ENCODE peak calls at places on chromosomes 2 and 18, in four cellular contexts. X, P, Y and W are unnamed samples.

GRCh38 chr2:182824759-182825143 is 41.7 kb downstream of the FRZB start:
- DNase-seq in X (no peak), P (no peak), Y (no peak), W (no peak)

GRCh38 chr2:203892207-203892606 is 24.6 kb downstream of the CTLA4 start:
- DNase-seq in X (no peak), P (no peak), Y (no peak), W (no peak)

GRCh38 chr2:234919711-234920110 is 32.1 kb upstream of the SH3BP4 start:
- DNase-seq in X (no peak), P (peak), Y (no peak), W (peak)

GRCh38 chr2:575728-576237 is 101.4 kb downstream of the TMEM18 start:
- DNase-seq in X (no peak), P (no peak), Y (no peak), W (no peak)

GRCh38 chr2:101223814-101224231 is 28.9 kb upstream of the CNOT11 start:
- DNase-seq in X (peak), P (no peak), Y (no peak), W (no peak)

GRCh38 chr18:54679318-54680149 is 88.5 kb downstream of the DYNAP start:
- DNase-seq in X (no peak), P (peak), Y (no peak), W (peak)

GRCh38 chr18:74152906-74153305 is 4.6 kb downstream of the TIMM21 start:
- DNase-seq in X (no peak), P (no peak), Y (no peak), W (no peak)

GRCh38 chr2:44155577-44156446 is 12.9 kb upstream of the PPM1B start:
- DNase-seq in X (no peak), P (no peak), Y (no peak), W (no peak)

GRCh38 chr2:71690876-71691275 is 237.5 kb downstream of the DYSF start:
- DNase-seq in X (no peak), P (no peak), Y (no peak), W (no peak)

GRCh38 chr2:17422066-17422465 is 96.2 kb downstream of the RAD51AP2 start:
- DNase-seq in X (no peak), P (peak), Y (no peak), W (peak)

GRCh38 chr2:231104115-231104713 is 20.6 kb downstream of the HTR2B start:
- DNase-seq in X (peak), P (peak), Y (peak), W (peak)